ENCODE peak calls at places on chromosomes 5 and 9, in four cellular contexts. One of them, this sample, is unnamed.

GRCh38 chr5:144139586-144139985 is 30.9 kb downstream of the YIPF5 start:
- DNase-seq in HL-60: no peak
- DNase-seq in GM12878: no peak
- DNase-seq in K562: no peak
- DNase-seq in this sample: no peak

GRCh38 chr5:179421156-179421895 is 76.1 kb upstream of the ADAMTS2 start:
- DNase-seq in HL-60: no peak
- DNase-seq in GM12878: no peak
- DNase-seq in K562: no peak
- DNase-seq in this sample: no peak

GRCh38 chr9:76378367-76379073 is 15.7 kb downstream of the RFK start:
- DNase-seq in HL-60: no peak
- DNase-seq in GM12878: no peak
- DNase-seq in K562: no peak
- DNase-seq in this sample: no peak

GRCh38 chr5:37436146-37436934 is 57.2 kb downstream of the WDR70 start:
- DNase-seq in HL-60: no peak
- DNase-seq in GM12878: no peak
- DNase-seq in K562: no peak
- DNase-seq in this sample: no peak

GRCh38 chr5:120604898-120605297 is 140.8 kb downstream of the PRR16 start:
- DNase-seq in HL-60: no peak
- DNase-seq in GM12878: no peak
- DNase-seq in K562: no peak
- DNase-seq in this sample: no peak

GRCh38 chr9:114102484-114102883 is 3.4 kb upstream of the KIF12 start:
- DNase-seq in HL-60: no peak
- DNase-seq in GM12878: no peak
- DNase-seq in K562: no peak
- DNase-seq in this sample: no peak

GRCh38 chr9:18269561-18269960 is 204.4 kb upstream of the ADAMTSL1 start:
- DNase-seq in HL-60: no peak
- DNase-seq in GM12878: no peak
- DNase-seq in K562: no peak
- DNase-seq in this sample: no peak

GRCh38 chr9:113233146-113233545 is 11.8 kb downstream of the SLC31A1 start:
- DNase-seq in HL-60: peak
- DNase-seq in GM12878: no peak
- DNase-seq in K562: no peak
- DNase-seq in this sample: no peak

GRCh38 chr9:12884736-12885395 is 110.0 kb downstream of the LURAP1L start:
- DNase-seq in HL-60: no peak
- DNase-seq in GM12878: no peak
- DNase-seq in K562: no peak
- DNase-seq in this sample: no peak

GRCh38 chr9:131641618-131642495 is 96.5 kb downstream of the PRRT1B start:
- DNase-seq in HL-60: no peak
- DNase-seq in GM12878: no peak
- DNase-seq in K562: no peak
- DNase-seq in this sample: no peak

GRCh38 chr9:75615284-75615683 is 275.2 kb upstream of the PCSK5 start:
- DNase-seq in HL-60: no peak
- DNase-seq in GM12878: no peak
- DNase-seq in K562: no peak
- DNase-seq in this sample: no peak

GRCh38 chr5:178314961-178315820 is 82.6 kb upstream of the PHYKPL start:
- DNase-seq in HL-60: no peak
- DNase-seq in GM12878: no peak
- DNase-seq in K562: no peak
- DNase-seq in this sample: no peak

GRCh38 chr5:84748313-84748712 is 363.6 kb upstream of the EDIL3 start:
- DNase-seq in HL-60: no peak
- DNase-seq in GM12878: no peak
- DNase-seq in K562: no peak
- DNase-seq in this sample: no peak

GRCh38 chr9:1771094-1771493 is 244.1 kb upstream of the SMARCA2 start:
- DNase-seq in HL-60: no peak
- DNase-seq in GM12878: no peak
- DNase-seq in K562: no peak
- DNase-seq in this sample: no peak
- TF ChIP-seq SPI1 in HL-60: no peak
- TF ChIP-seq SPI1 in GM12878: no peak
- TF ChIP-seq SPI1 in K562: no peak
- TF ChIP-seq SPI1 in this sample: no peak

DNA sequence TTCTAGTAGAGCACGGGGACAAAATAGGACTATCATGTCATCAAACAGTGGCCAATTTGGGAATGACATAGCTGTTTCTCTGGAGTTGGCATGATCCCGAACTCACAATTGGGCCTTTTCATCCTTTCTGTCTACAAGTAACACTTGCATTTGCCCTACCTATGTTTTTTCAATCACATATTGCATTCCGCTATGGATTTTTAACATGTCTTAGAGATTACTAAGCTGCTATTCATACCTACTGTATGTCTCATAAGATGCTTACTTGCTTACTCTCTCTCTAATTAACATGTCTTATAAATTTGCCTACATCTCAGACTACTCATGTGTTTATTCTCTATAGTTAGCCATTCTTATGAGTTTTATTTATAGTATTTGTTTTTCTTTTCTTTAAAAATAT is 341.2 kb upstream of the CTNND2 start:
- DNase-seq in HL-60: no peak
- DNase-seq in GM12878: no peak
- DNase-seq in K562: no peak
- DNase-seq in this sample: no peak
- TF ChIP-seq SPI1 in HL-60: no peak
- TF ChIP-seq SPI1 in GM12878: no peak
- TF ChIP-seq SPI1 in K562: no peak
- TF ChIP-seq SPI1 in this sample: no peak

DNA sequence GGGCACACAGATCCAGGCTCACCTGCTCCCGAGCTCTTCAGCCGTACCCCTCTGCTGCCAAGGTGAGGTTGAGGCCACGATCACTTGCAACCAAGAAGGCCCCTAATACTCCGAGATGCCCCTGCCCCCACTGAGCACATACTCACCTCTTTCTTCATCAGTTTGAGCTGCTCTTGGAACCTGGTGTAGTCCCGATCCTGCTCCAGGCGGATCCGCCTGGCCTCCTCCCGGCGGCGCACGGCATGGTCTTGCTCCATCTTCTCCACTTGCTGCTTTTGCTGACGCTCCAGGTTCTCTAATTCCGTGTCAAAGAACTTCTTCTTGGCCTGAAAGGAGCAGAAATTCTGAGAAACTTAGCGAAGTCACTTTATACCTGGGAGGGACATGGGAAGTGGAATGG is 75.7 kb upstream of the FBXW11 start:
- DNase-seq in HL-60: no peak
- DNase-seq in GM12878: no peak
- DNase-seq in K562: no peak
- DNase-seq in this sample: no peak
- TF ChIP-seq SPI1 in HL-60: no peak
- TF ChIP-seq SPI1 in GM12878: no peak
- TF ChIP-seq SPI1 in K562: no peak
- TF ChIP-seq SPI1 in this sample: no peak

GRCh38 chr9:33452828-33453271 is 5.5 kb upstream of the AQP3 start:
- DNase-seq in HL-60: peak
- DNase-seq in GM12878: no peak
- DNase-seq in K562: peak
- DNase-seq in this sample: no peak
- TF ChIP-seq SPI1 in HL-60: no peak
- TF ChIP-seq SPI1 in GM12878: no peak
- TF ChIP-seq SPI1 in K562: no peak
- TF ChIP-seq SPI1 in this sample: no peak

This sample was measured in GM12891.